ENCODE peak calls at places on chromosome 15, in four cellular contexts. Z is NCI-H1105, Y is adipocyte, Q is Caco-2. U is an unnamed sample.

GRCh38 chr15:75809986-75810750 is 33.1 kb upstream of the UBE2Q2 start:
- DNase-seq in Z (no peak), Y (peak), Q (peak), U (peak)

GRCh38 chr15:63354771-63355650 is 26.6 kb downstream of the CA12 start:
- DNase-seq in Z (no peak), Y (no peak), Q (peak), U (no peak)

GRCh38 chr15:40112789-40113188 is 4.1 kb upstream of the BMF start:
- DNase-seq in Z (no peak), Y (no peak), Q (no peak), U (no peak)

GRCh38 chr15:64845183-64845611 is 3.5 kb downstream of the PLEKHO2 start:
- DNase-seq in Z (no peak), Y (no peak), Q (no peak), U (peak)

GRCh38 chr15:40854161-40854560 is 10.3 kb downstream of the SPINT1 start:
- DNase-seq in Z (no peak), Y (no peak), Q (no peak), U (no peak)

GRCh38 chr15:74835312-74835823 is 7.6 kb downstream of the ULK3 start:
- DNase-seq in Z (no peak), Y (peak), Q (peak), U (peak)

GRCh38 chr15:27670481-27670880 is 428.6 kb downstream of the OCA2 start:
- DNase-seq in Z (no peak), Y (no peak), Q (no peak), U (no peak)

GRCh38 chr15:78364233-78364632 is 24.1 kb downstream of the CRABP1 start:
- DNase-seq in Z (no peak), Y (peak), Q (no peak), U (no peak)

GRCh38 chr15:73991260-73991659 is 835 bp downstream of the STOML1 start:
- DNase-seq in Z (no peak), Y (peak), Q (no peak), U (peak)

GRCh38 chr15:95850837-95851236 is 479.7 kb upstream of the NR2F2 start:
- DNase-seq in Z (no peak), Y (no peak), Q (no peak), U (no peak)